ENCODE peak calls at places on chromosomes 1 and 21, in eight cellular contexts. A is mesendoderm, C is psoas muscle, W is colonic mucosa, V is IMR-90, G is upper lobe of right lung, X is pancreas, H is stomach. L is an unnamed sample.
A peak's percentile ranks its signal among the peaks of the same experiment; 100 is the strongest.

GRCh38 chr1:18583326-18583941 is 47.2 kb upstream of the PAX7 start:
- DNase-seq in A (no peak), V (no peak), W (peak; percentile 22), H (no peak), X (no peak), C (peak; percentile 75), G (no peak), L (no peak)

GRCh38 chr1:204578867-204579664 is 62.9 kb downstream of the MDM4 start:
- DNase-seq in C (peak; percentile 65), X (no peak), G (no peak), A (no peak), V (no peak), H (peak; percentile 31), W (peak; percentile 27), L (no peak)

GRCh38 chr1:39003464-39003752 is 12.3 kb downstream of the AKIRIN1 start:
- DNase-seq in H (no peak), W (no peak), G (no peak), A (no peak), C (no peak), X (no peak), V (no peak), L (no peak)

GRCh38 chr1:166489670-166490436 is 323.1 kb upstream of the FAM78B start:
- DNase-seq in C (peak; percentile 34), G (peak; percentile 62), V (no peak), H (no peak), W (peak; percentile 20), X (peak; percentile 17), A (no peak), L (no peak)

GRCh38 chr1:8059161-8059622 is 33.1 kb upstream of the ERRFI1 start:
- DNase-seq in G (no peak), A (no peak), W (no peak), H (no peak), X (no peak), C (no peak), V (peak; percentile 75), L (no peak)

GRCh38 chr1:39272027-39272790 is 67.7 kb downstream of the MACF1 start:
- DNase-seq in A (peak; percentile 85), C (no peak), X (peak; percentile 72), V (peak; percentile 53), G (no peak), W (no peak), H (no peak), L (no peak)

GRCh38 chr1:2020310-2020655 is 1.1 kb downstream of the GABRD start:
- DNase-seq in H (no peak), G (no peak), X (no peak), C (no peak), W (no peak), A (no peak), V (no peak), L (no peak)

GRCh38 chr1:100606438-100606837 is 68.5 kb downstream of the GPR88 start:
- DNase-seq in W (peak; percentile 28), A (peak; percentile 41), G (no peak), C (no peak), V (peak; percentile 74), X (no peak), H (peak; percentile 47), L (no peak)

GRCh38 chr1:37544530-37544929 is 9.6 kb downstream of the SNIP1 start:
- DNase-seq in G (no peak), A (no peak), X (no peak), H (no peak), W (no peak), C (no peak), V (no peak), L (no peak)

GRCh38 chr1:238642231-238642630 is 744.1 kb upstream of the CHRM3 start:
- DNase-seq in H (no peak), A (no peak), W (no peak), V (peak; percentile 75), C (no peak), G (no peak), X (no peak), L (no peak)

GRCh38 chr1:59506952-59507351 is 210.1 kb downstream of the FGGY start:
- DNase-seq in H (no peak), X (no peak), V (peak; percentile 40), C (no peak), G (no peak), W (no peak), A (no peak), L (no peak)

GRCh38 chr1:188169971-188170370 is 1341.2 kb downstream of the PLA2G4A start:
- DNase-seq in V (no peak), A (no peak), H (no peak), C (no peak), G (no peak), W (no peak), X (no peak), L (no peak)

GRCh38 chr1:116498789-116499628 is 71.8 kb downstream of the CD58 start:
- DNase-seq in W (peak; percentile 84), H (no peak), G (no peak), C (peak; percentile 60), V (peak; percentile 61), X (no peak), A (peak; percentile 89), L (peak; percentile 26)

GRCh38 chr1:13863701-13864100 is 163.7 kb downstream of the PRDM2 start:
- DNase-seq in X (no peak), H (no peak), G (no peak), C (no peak), W (no peak), V (no peak), A (no peak), L (no peak)

GRCh38 chr1:238063454-238063853 is 172.7 kb upstream of the ZP4 start:
- DNase-seq in H (no peak), A (no peak), V (peak; percentile 55), W (no peak), X (peak; percentile 20), G (no peak), C (no peak), L (no peak)

GRCh38 chr1:151720974-151721787 is at the start of gene RIIAD1:
- DNase-seq in X (no peak), H (peak; percentile 41), A (peak; percentile 54), V (no peak), G (no peak), W (no peak), C (peak; percentile 62), L (peak; percentile 28)

GRCh38 chr1:20958430-20958829 is 171.3 kb upstream of the HP1BP3 start:
- DNase-seq in V (no peak), X (no peak), H (no peak), G (no peak), W (no peak), A (no peak), C (no peak), L (no peak)

GRCh38 chr1:100361249-100362089 is 9.2 kb downstream of the CDC14A start:
- DNase-seq in A (no peak), C (no peak), G (no peak), W (no peak), X (no peak), H (no peak), V (no peak), L (no peak)

GRCh38 chr1:201282931-201283829 is at the start of gene PKP1:
- DNase-seq in C (peak; percentile 64), V (peak; percentile 10), X (peak; percentile 37), G (peak; percentile 74), A (peak; percentile 39), H (peak; percentile 49), W (peak; percentile 69), L (no peak)

GRCh38 chr21:28127390-28127789 is 865.3 kb downstream of the LTN1 start:
- DNase-seq in G (no peak), X (no peak), C (no peak), H (no peak), V (peak; percentile 7), W (no peak), A (no peak), L (no peak)
- H3K36me3 ChIP-seq in G (no peaks in the 10 kb centered on the region), X (no peaks in the 10 kb centered on the region), C (no peaks in the 10 kb centered on the region), H (no peaks in the 10 kb centered on the region), V (no peaks in the 10 kb centered on the region), W (no peaks in the 10 kb centered on the region), A (no peaks in the 10 kb centered on the region), L (no peaks in the 10 kb centered on the region)

DNA sequence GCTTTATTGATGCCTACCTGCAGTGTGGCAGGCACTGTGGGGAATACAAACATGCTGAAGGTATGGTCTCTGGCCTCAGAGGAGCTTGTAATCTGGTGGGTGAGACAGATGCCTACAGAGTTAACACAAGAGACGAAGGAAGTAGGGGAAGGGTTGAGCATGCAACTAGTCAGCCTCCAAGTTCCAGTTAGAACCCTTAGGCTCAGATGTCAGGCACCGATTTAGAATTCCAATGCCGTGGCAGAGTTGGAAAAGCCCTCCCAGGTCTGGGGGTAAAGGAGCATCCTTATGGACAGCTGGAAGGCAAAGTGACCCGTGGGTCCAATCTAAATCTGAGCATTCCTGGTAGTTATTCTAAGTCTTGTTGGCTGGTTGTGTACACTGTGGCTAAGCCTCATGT is 132.9 kb upstream of the GJB5 start:
- DNase-seq in G (no peak), V (no peak), H (no peak), W (no peak), C (no peak), X (no peak), A (no peak), L (no peak)
- H3K27ac ChIP-seq in G (no peak overlapping the region), V (no peak overlapping the region), H (no peak overlapping the region), W (no peak overlapping the region), C (no peak overlapping the region), X (no peak overlapping the region), A (no peak overlapping the region), L (no peak overlapping the region)

DNA sequence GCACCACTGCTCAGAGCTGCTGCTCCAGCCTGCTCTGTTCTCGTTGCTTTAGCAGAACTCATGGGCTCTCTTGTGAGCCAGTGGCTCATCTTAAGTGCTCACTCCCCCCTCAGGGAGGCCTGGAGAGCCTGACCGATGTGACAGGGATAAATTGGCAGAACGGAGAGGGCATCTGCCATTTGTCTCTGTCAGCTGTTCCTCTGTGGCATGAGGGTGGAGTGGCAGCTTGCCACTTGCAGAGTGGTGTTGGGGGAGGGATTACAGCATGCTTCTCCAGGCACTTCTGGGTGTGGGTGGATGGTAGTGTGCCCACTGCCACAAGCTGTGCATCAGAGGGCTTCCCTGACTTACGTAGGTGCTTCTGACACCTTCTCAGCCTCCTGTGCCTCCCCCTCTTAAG is 229.5 kb downstream of the PAPPA2 start:
- DNase-seq in A (no peak), G (no peak), W (no peak), X (no peak), C (peak; percentile 73), H (no peak), V (no peak), L (no peak)
- H3K36me3 ChIP-seq in A (no peaks in the 10 kb centered on the region), G (no peaks in the 10 kb centered on the region), W (no peaks in the 10 kb centered on the region), X (no peaks in the 10 kb centered on the region), C (no peaks in the 10 kb centered on the region), H (no peaks in the 10 kb centered on the region), V (no peaks in the 10 kb centered on the region), L (no peaks in the 10 kb centered on the region)

GRCh38 chr1:85202092-85202863 is 1.5 kb upstream of the SYDE2 start:
- DNase-seq in X (no peak), C (no peak), G (no peak), A (peak; percentile 26), H (no peak), V (no peak), W (no peak), L (no peak)
- H3K27ac ChIP-seq in X (peak overlapping the region; percentile 97), C (peak overlapping the region; percentile 93), G (peak overlapping the region; percentile 95), A (peak overlapping the region; percentile 100), H (peak overlapping the region; percentile 98), V (peak overlapping the region; percentile 88), W (peak overlapping the region; percentile 97), L (peak overlapping the region; percentile 99)